ENCODE peak calls at places on chromosomes 4 and X, in five cellular contexts. J is H9; W is activated CD8-positive, alpha-beta memory T cell treated with anti-CD3 and anti-CD28 coated beads for 48 hours; R is colonic mucosa; A is neural progenitor cell. M is an unnamed sample.

GRCh38 chr4:6124386-6125102 is 75.8 kb downstream of the JAKMIP1 start:
- DNase-seq in W (no peak), R (no peak), A (no peak), J (peak), M (no peak)

GRCh38 chr4:147824316-147824715 is 92.4 kb downstream of the ARHGAP10 start:
- DNase-seq in R (no peak), A (no peak), W (no peak), J (no peak), M (no peak)

GRCh38 chr4:61583696-61584095 is 383.6 kb downstream of the ADGRL3 start:
- DNase-seq in W (no peak), R (no peak), A (no peak), J (no peak), M (no peak)

GRCh38 chr4:165060938-165061337 is 7.3 kb downstream of the TRIM75 start:
- DNase-seq in A (peak), R (no peak), J (no peak), W (no peak), M (no peak)

GRCh38 chrX:43375146-43375545 is 281.0 kb upstream of the MAOA start:
- DNase-seq in J (no peak), W (no peak), A (no peak), R (no peak), M (no peak)

GRCh38 chrX:17613979-17614572 is 123.2 kb upstream of the SCML1 start:
- DNase-seq in J (no peak), R (no peak), A (no peak), W (no peak), M (no peak)

GRCh38 chrX:124098089-124098488 is 136.6 kb downstream of the STAG2 start:
- DNase-seq in A (peak), J (no peak), W (no peak), R (no peak), M (peak)

GRCh38 chrX:4638036-4638435 is 924.6 kb upstream of the PRKX start:
- DNase-seq in J (no peak), W (no peak), R (no peak), A (no peak), M (no peak)

GRCh38 chrX:9533611-9534010 is 68.8 kb downstream of the TBL1X start:
- DNase-seq in A (no peak), W (no peak), R (no peak), J (no peak), M (no peak)

GRCh38 chr4:156946508-156947197 is 24.9 kb downstream of the PDGFC start:
- DNase-seq in W (no peak), J (no peak), R (no peak), A (no peak), M (no peak)

GRCh38 chrX:46178763-46179162 is 366.5 kb downstream of the ZNF674 start:
- DNase-seq in W (no peak), A (no peak), R (no peak), J (no peak), M (no peak)

GRCh38 chr4:8914461-8915171 is 43.0 kb upstream of the HMX1 start:
- DNase-seq in W (no peak), R (peak), J (no peak), A (no peak), M (peak)

GRCh38 chr4:100063355-100063754 is 113.3 kb upstream of the H2AZ1 start:
- DNase-seq in A (no peak), J (no peak), R (no peak), W (no peak), M (no peak)

GRCh38 chrX:29841750-29842149 is 373.6 kb upstream of the MAGEB2 start:
- DNase-seq in J (no peak), W (no peak), A (no peak), R (no peak), M (no peak)

GRCh38 chrX:151742311-151742710 is 7.8 kb downstream of the CNGA2 start:
- DNase-seq in W (no peak), R (no peak), J (no peak), A (no peak), M (no peak)

GRCh38 chrX:120781416-120781815 is 94.2 kb downstream of the CT47B1 start:
- DNase-seq in W (no peak), R (no peak), A (no peak), J (no peak), M (no peak)

GRCh38 chr4:51885371-51885770 is 42.4 kb downstream of the DCUN1D4 start:
- DNase-seq in A (peak), R (no peak), J (peak), W (no peak), M (peak)

GRCh38 chr4:94175553-94176260 is 32.0 kb upstream of the SMARCAD1 start:
- DNase-seq in A (no peak), R (no peak), W (no peak), J (no peak), M (no peak)

GRCh38 chrX:42459735-42460134 is 318.2 kb downstream of the PPP1R2C start:
- DNase-seq in J (no peak), A (no peak), R (no peak), W (no peak), M (no peak)

GRCh38 chr4:15423285-15423711 is 4.5 kb upstream of the C1QTNF7 start:
- DNase-seq in W (no peak), J (no peak), R (no peak), A (no peak), M (no peak)

GRCh38 chrX:132171478-132171877 is 43.7 kb upstream of the FRMD7 start:
- DNase-seq in J (no peak), A (no peak), R (no peak), W (no peak), M (no peak)

GRCh38 chr4:189062047-189062820 is 878.4 kb upstream of the FRG1 start:
- DNase-seq in J (no peak), W (no peak), R (no peak), A (no peak), M (no peak)

GRCh38 chrX:9326369-9326768 is 138.5 kb upstream of the TBL1X start:
- DNase-seq in J (no peak), R (no peak), W (no peak), A (no peak), M (no peak)

GRCh38 chr4:1449833-1450741 is 43.8 kb upstream of the NKX1-1 start:
- DNase-seq in J (peak), A (no peak), W (no peak), R (no peak), M (peak)

GRCh38 chrX:37599735-37600134 is 28.3 kb downstream of the LANCL3 start:
- DNase-seq in R (no peak), W (no peak), A (no peak), J (no peak), M (no peak)

GRCh38 chrX:13123857-13124345 is 79.5 kb upstream of the FAM9C start:
- DNase-seq in A (no peak), W (no peak), J (no peak), R (no peak), M (peak)

GRCh38 chr4:24800273-24800880 is 5.0 kb downstream of the SOD3 start:
- DNase-seq in W (no peak), J (no peak), A (peak), R (no peak), M (peak)

GRCh38 chr4:122065915-122066314 is 86.2 kb upstream of the BLTP1 start:
- DNase-seq in R (no peak), J (no peak), W (no peak), A (no peak), M (no peak)

GRCh38 chrX:132497432-132497831 is 8.6 kb upstream of the MBNL3 start:
- DNase-seq in R (no peak), J (no peak), A (peak), W (no peak), M (no peak)

M was measured in osteoblast.